ENCODE peak calls at places on chromosome 10, in seven cellular contexts. M is HCT116, O is GM12878, I is upper lobe of left lung, V is GM12891, R is spleen, W is transverse colon. K is an unnamed sample.

GRCh38 chr10:71257292-71257997 is 45.1 kb downstream of the UNC5B start:
- DNase-seq in M (no peak), O (no peak), I (no peak), V (no peak), R (no peak), W (peak; percentile 59), K (no peak)

GRCh38 chr10:60905580-60905979 is 38.4 kb downstream of the RHOBTB1 start:
- DNase-seq in M (no peak), O (no peak), I (peak; percentile 52), V (no peak), R (no peak), W (peak; percentile 22), K (no peak)

GRCh38 chr10:10591682-10592412 is 425.8 kb upstream of the CELF2 start:
- DNase-seq in M (no peak), O (no peak), I (no peak), V (no peak), R (no peak), W (no peak), K (no peak)

GRCh38 chr10:191703-192518 is 56.7 kb downstream of the ZMYND11 start:
- DNase-seq in M (no peak), O (no peak), I (no peak), V (no peak), R (no peak), W (no peak), K (no peak)

GRCh38 chr10:128254486-128254885 is 128.3 kb upstream of the MKI67 start:
- DNase-seq in M (no peak), O (no peak), I (no peak), V (no peak), R (no peak), W (no peak), K (no peak)

GRCh38 chr10:87664276-87664687 is 4.6 kb downstream of the PAPSS2 start:
- DNase-seq in M (no peak), O (no peak), I (no peak), V (no peak), R (no peak), W (no peak), K (no peak)

GRCh38 chr10:18554479-18554878 is 96.9 kb downstream of the NSUN6 start:
- DNase-seq in M (no peak), O (no peak), I (no peak), V (no peak), R (no peak), W (no peak), K (no peak)

GRCh38 chr10:87657370-87657769 is 2.3 kb upstream of the PAPSS2 start:
- DNase-seq in M (no peak), O (no peak), I (peak; percentile 67), V (no peak), R (no peak), W (no peak), K (no peak)

GRCh38 chr10:8951440-8952089 is 897.1 kb downstream of the GATA3 start:
- DNase-seq in M (no peak), O (no peak), I (no peak), V (no peak), R (no peak), W (no peak), K (no peak)

GRCh38 chr10:17737021-17737965 is 14.7 kb upstream of the TMEM236 start:
- DNase-seq in M (no peak), O (no peak), I (peak; percentile 33), V (no peak), R (no peak), W (no peak), K (no peak)

GRCh38 chr10:21304198-21304597 is 221.3 kb downstream of the SKIDA1 start:
- DNase-seq in M (no peak), O (no peak), I (no peak), V (no peak), R (no peak), W (no peak), K (no peak)

GRCh38 chr10:63384001-63384400 is 81.8 kb downstream of the JMJD1C start:
- DNase-seq in M (no peak), O (no peak), I (no peak), V (no peak), R (no peak), W (no peak), K (no peak)

GRCh38 chr10:47076949-47077348 is 165.7 kb downstream of the PTPN20 start:
- DNase-seq in M (no peak), O (no peak), I (no peak), V (no peak), R (no peak), W (no peak), K (no peak)

GRCh38 chr10:98006266-98006665 is 24.2 kb downstream of the CRTAC1 start:
- DNase-seq in M (no peak), O (no peak), I (no peak), V (no peak), R (no peak), W (peak; percentile 39), K (no peak)

GRCh38 chr10:71436268-71436922 is 39.7 kb downstream of the CDH23 start:
- DNase-seq in M (no peak), O (no peak), I (peak; percentile 14), V (no peak), R (no peak), W (no peak), K (no peak)

GRCh38 chr10:48800283-48800675 is 115.6 kb downstream of the WDFY4 start:
- DNase-seq in M (no peak), O (peak; percentile 34), I (peak; percentile 34), V (peak; percentile 31), R (no peak), W (no peak), K (no peak)

GRCh38 chr10:79068203-79068561 is 584 bp upstream of the ZMIZ1 start:
- DNase-seq in M (no peak), O (no peak), I (no peak), V (no peak), R (peak; percentile 87), W (no peak), K (no peak)

GRCh38 chr10:81838950-81839349 is 36.0 kb upstream of the NRG3 start:
- DNase-seq in M (no peak), O (no peak), I (no peak), V (no peak), R (no peak), W (no peak), K (no peak)

GRCh38 chr10:79070091-79070610 is 1.4 kb downstream of the ZMIZ1 start:
- DNase-seq in M (no peak), O (no peak), I (peak; percentile 53), V (no peak), R (peak; percentile 90), W (peak; percentile 52), K (no peak)

GRCh38 chr10:116226053-116226452 is 47.0 kb downstream of the GFRA1 start:
- DNase-seq in M (no peak), O (no peak), I (no peak), V (no peak), R (no peak), W (no peak), K (no peak)

GRCh38 chr10:80144302-80145131 is 12.0 kb downstream of the PLAC9 start:
- DNase-seq in M (peak; percentile 15), O (no peak), I (peak; percentile 37), V (no peak), R (peak; percentile 86), W (peak; percentile 73), K (no peak)

GRCh38 chr10:58157076-58157766 is 110.5 kb downstream of the IPMK start:
- DNase-seq in M (no peak), O (no peak), I (no peak), V (no peak), R (no peak), W (no peak), K (no peak)

GRCh38 chr10:131839351-131839750 is 61.5 kb upstream of the PPP2R2D start:
- DNase-seq in M (no peak), O (no peak), I (peak; percentile 14), V (no peak), R (peak; percentile 41), W (no peak), K (no peak)

GRCh38 chr10:102781921-102782542 is 38.3 kb downstream of the WBP1L start:
- DNase-seq in M (no peak), O (no peak), I (no peak), V (no peak), R (no peak), W (no peak), K (no peak)
- TF ChIP-seq POLR2A in M (no peak), O (no peak), I (no peak), V (no peak), R (no peak), W (no peak), K (no peak)

DNA sequence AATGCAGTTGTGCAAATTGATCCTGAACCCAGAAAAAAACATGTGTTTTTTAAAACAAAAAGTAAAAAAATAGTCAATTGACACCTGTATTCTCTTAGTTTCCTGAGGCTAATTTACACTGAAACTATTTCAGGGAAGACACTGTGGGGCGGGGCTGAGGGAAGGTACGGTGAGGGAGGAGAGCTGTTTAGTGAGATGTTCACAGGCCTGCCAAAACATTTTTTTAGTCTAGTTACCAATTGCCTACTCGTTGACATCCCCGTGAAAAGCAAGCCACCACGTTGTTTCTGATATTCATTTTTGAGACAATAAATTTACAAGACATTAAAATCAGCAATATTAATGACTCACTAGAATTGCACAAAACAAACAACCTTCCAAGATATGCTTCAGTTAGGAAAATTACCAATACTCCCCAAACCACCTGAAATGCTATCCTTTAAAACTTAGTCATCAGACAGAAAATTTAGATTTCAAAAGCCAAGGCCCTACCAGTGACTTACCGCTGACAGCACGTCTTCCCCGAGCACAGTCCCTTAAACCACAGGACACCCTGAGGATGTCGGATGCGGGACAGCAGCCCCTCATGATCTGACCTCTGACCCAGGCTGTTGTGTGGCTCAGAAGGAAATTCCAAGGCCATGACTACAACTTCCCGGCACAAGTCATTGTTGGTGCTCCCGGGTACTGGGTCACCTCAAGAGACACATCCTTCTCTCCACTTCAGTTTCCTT is 279.2 kb downstream of the PRPF18 start:
- DNase-seq in M (peak; percentile 21), O (no peak), I (no peak), V (no peak), R (no peak), W (no peak), K (no peak)
- TF ChIP-seq POLR2AphosphoS5 in M (no peak), O (no peak), I (peak; percentile 78), V (no peak), R (no peak), W (no peak), K (no peak)

GRCh38 chr10:43419997-43420368 is 11.0 kb upstream of the HNRNPF start:
- DNase-seq in M (no peak), O (no peak), I (no peak), V (no peak), R (no peak), W (no peak), K (no peak)
- TF ChIP-seq POLR2A in M (no peak), O (no peak), I (no peak), V (no peak), R (no peak), W (no peak), K (no peak)

GRCh38 chr10:85642421-85643170 is 724.0 kb downstream of the GRID1 start:
- DNase-seq in M (peak; percentile 82), O (no peak), I (no peak), V (no peak), R (no peak), W (peak; percentile 37), K (no peak)
- TF ChIP-seq POLR2AphosphoS5 in M (peak; percentile 16), O (no peak), I (no peak), V (no peak), R (no peak), W (no peak), K (no peak)

GRCh38 chr10:31603245-31604087 is 284.4 kb downstream of the ZEB1 start:
- DNase-seq in M (peak; percentile 90), O (peak; percentile 66), I (peak; percentile 98), V (peak; percentile 98), R (peak; percentile 96), W (peak; percentile 91), K (peak; percentile 95)
- TF ChIP-seq POLR2A in M (no peak), O (peak; percentile 71), I (no peak), V (no peak), R (no peak), W (peak; percentile 45), K (no peak)